ENCODE peak calls at places on chromosome 19, in four cellular contexts. One of them, this sample, is unnamed.

GRCh38 chr19:35195822-35196221 is 32.7 kb downstream of the FAM187B start:
- DNase-seq in HCT116: no peak
- DNase-seq in astrocyte: no peak
- DNase-seq in effector memory CD4-positive, alpha-beta T cell: no peak
- DNase-seq in this sample: no peak

GRCh38 chr19:18007605-18007938 is 398 bp upstream of the ARRDC2 start:
- DNase-seq in HCT116: no peak
- DNase-seq in astrocyte: no peak
- DNase-seq in effector memory CD4-positive, alpha-beta T cell: no peak
- DNase-seq in this sample: no peak

GRCh38 chr19:18419699-18420460 is 682 bp downstream of the SSBP4 start:
- DNase-seq in HCT116: no peak
- DNase-seq in astrocyte: no peak
- DNase-seq in effector memory CD4-positive, alpha-beta T cell: no peak
- DNase-seq in this sample: no peak

GRCh38 chr19:46000497-46001246 is 5.4 kb downstream of the CCDC61 start:
- DNase-seq in HCT116: no peak
- DNase-seq in astrocyte: no peak
- DNase-seq in effector memory CD4-positive, alpha-beta T cell: peak
- DNase-seq in this sample: peak

GRCh38 chr19:45884682-45885555 is 1.0 kb downstream of the IRF2BP1 start:
- DNase-seq in HCT116: no peak
- DNase-seq in astrocyte: no peak
- DNase-seq in effector memory CD4-positive, alpha-beta T cell: no peak
- DNase-seq in this sample: no peak

GRCh38 chr19:29872224-29872731 is 60.5 kb downstream of the CCNE1 start:
- DNase-seq in HCT116: no peak
- DNase-seq in astrocyte: peak
- DNase-seq in effector memory CD4-positive, alpha-beta T cell: no peak
- DNase-seq in this sample: no peak

GRCh38 chr19:33268162-33268991 is 34.0 kb downstream of the CEBPA start:
- DNase-seq in HCT116: no peak
- DNase-seq in astrocyte: no peak
- DNase-seq in effector memory CD4-positive, alpha-beta T cell: no peak
- DNase-seq in this sample: no peak

GRCh38 chr19:11444059-11444458 is 8.6 kb downstream of the PRKCSH start:
- DNase-seq in HCT116: no peak
- DNase-seq in astrocyte: no peak
- DNase-seq in effector memory CD4-positive, alpha-beta T cell: no peak
- DNase-seq in this sample: no peak

GRCh38 chr19:48006762-48007161 is 12.3 kb downstream of the ELSPBP1 start:
- DNase-seq in HCT116: peak
- DNase-seq in astrocyte: no peak
- DNase-seq in effector memory CD4-positive, alpha-beta T cell: no peak
- DNase-seq in this sample: no peak

GRCh38 chr19:48804496-48804895 is 6.3 kb downstream of the BCAT2 start:
- DNase-seq in HCT116: no peak
- DNase-seq in astrocyte: no peak
- DNase-seq in effector memory CD4-positive, alpha-beta T cell: no peak
- DNase-seq in this sample: no peak

GRCh38 chr19:4062576-4063368 is 3.9 kb downstream of the ZBTB7A start:
- DNase-seq in HCT116: no peak
- DNase-seq in astrocyte: no peak
- DNase-seq in effector memory CD4-positive, alpha-beta T cell: no peak
- DNase-seq in this sample: no peak

GRCh38 chr19:35666251-35666913 is at the start of gene UPK1A:
- DNase-seq in HCT116: no peak
- DNase-seq in astrocyte: no peak
- DNase-seq in effector memory CD4-positive, alpha-beta T cell: no peak
- DNase-seq in this sample: no peak

GRCh38 chr19:47143322-47144073 is 12.9 kb downstream of the SAE1 start:
- DNase-seq in HCT116: no peak
- DNase-seq in astrocyte: no peak
- DNase-seq in effector memory CD4-positive, alpha-beta T cell: no peak
- DNase-seq in this sample: no peak

GRCh38 chr19:5355076-5355475 is 14.5 kb upstream of the PTPRS start:
- DNase-seq in HCT116: no peak
- DNase-seq in astrocyte: no peak
- DNase-seq in effector memory CD4-positive, alpha-beta T cell: no peak
- DNase-seq in this sample: no peak

GRCh38 chr19:46533085-46534081 is 37.7 kb upstream of the PNMA8B start:
- DNase-seq in HCT116: no peak
- DNase-seq in astrocyte: no peak
- DNase-seq in effector memory CD4-positive, alpha-beta T cell: no peak
- DNase-seq in this sample: no peak

GRCh38 chr19:12665646-12666304 is 767 bp downstream of the MAN2B1 start:
- DNase-seq in HCT116: no peak
- DNase-seq in astrocyte: no peak
- DNase-seq in effector memory CD4-positive, alpha-beta T cell: no peak
- DNase-seq in this sample: no peak

GRCh38 chr19:38892841-38893240 is 6.6 kb downstream of the SIRT2 start:
- DNase-seq in HCT116: no peak
- DNase-seq in astrocyte: no peak
- DNase-seq in effector memory CD4-positive, alpha-beta T cell: no peak
- DNase-seq in this sample: no peak

GRCh38 chr19:18475004-18475453 is 37.1 kb upstream of the ISYNA1 start:
- DNase-seq in HCT116: no peak
- DNase-seq in astrocyte: no peak
- DNase-seq in effector memory CD4-positive, alpha-beta T cell: no peak
- DNase-seq in this sample: no peak

GRCh38 chr19:480016-480855 is 16.1 kb upstream of the MADCAM1 start:
- DNase-seq in HCT116: no peak
- DNase-seq in astrocyte: no peak
- DNase-seq in effector memory CD4-positive, alpha-beta T cell: no peak
- DNase-seq in this sample: no peak

GRCh38 chr19:32308436-32309077 is 36.9 kb upstream of the ZNF507 start:
- DNase-seq in HCT116: no peak
- DNase-seq in astrocyte: no peak
- DNase-seq in effector memory CD4-positive, alpha-beta T cell: no peak
- DNase-seq in this sample: no peak

GRCh38 chr19:47227347-47228167 is 3.4 kb downstream of the BBC3 start:
- DNase-seq in HCT116: peak
- DNase-seq in astrocyte: peak
- DNase-seq in effector memory CD4-positive, alpha-beta T cell: peak
- DNase-seq in this sample: no peak

GRCh38 chr19:12294308-12295158 is at the start of gene ZNF44:
- DNase-seq in HCT116: peak
- DNase-seq in astrocyte: peak
- DNase-seq in effector memory CD4-positive, alpha-beta T cell: peak
- DNase-seq in this sample: peak

GRCh38 chr19:48819366-48819816 is 8.6 kb upstream of the BCAT2 start:
- DNase-seq in HCT116: peak
- DNase-seq in astrocyte: peak
- DNase-seq in effector memory CD4-positive, alpha-beta T cell: no peak
- DNase-seq in this sample: no peak

GRCh38 chr19:40190891-40191835 is at the start of gene MAP3K10:
- DNase-seq in HCT116: no peak
- DNase-seq in astrocyte: peak
- DNase-seq in effector memory CD4-positive, alpha-beta T cell: peak
- DNase-seq in this sample: peak

GRCh38 chr19:21878646-21879045 is 42.7 kb upstream of the ZNF43 start:
- DNase-seq in HCT116: no peak
- DNase-seq in astrocyte: no peak
- DNase-seq in effector memory CD4-positive, alpha-beta T cell: no peak
- DNase-seq in this sample: no peak

GRCh38 chr19:38898788-38899446 is 501 bp downstream of the SIRT2 start:
- DNase-seq in HCT116: no peak
- DNase-seq in astrocyte: peak
- DNase-seq in effector memory CD4-positive, alpha-beta T cell: no peak
- DNase-seq in this sample: no peak

GRCh38 chr19:58543826-58544590 is at the start of gene TRIM28:
- DNase-seq in HCT116: peak
- DNase-seq in astrocyte: peak
- DNase-seq in effector memory CD4-positive, alpha-beta T cell: peak
- DNase-seq in this sample: peak
- H3K4me3 ChIP-seq in HCT116: peak
- H3K4me3 ChIP-seq in astrocyte: peak
- H3K4me3 ChIP-seq in effector memory CD4-positive, alpha-beta T cell: peak
- H3K4me3 ChIP-seq in this sample: peak

GRCh38 chr19:15629003-15629880 is 11.5 kb upstream of the CYP4F3 start:
- DNase-seq in HCT116: peak
- DNase-seq in astrocyte: peak
- DNase-seq in effector memory CD4-positive, alpha-beta T cell: peak
- DNase-seq in this sample: peak
- H3K4me3 ChIP-seq in HCT116: no peak
- H3K4me3 ChIP-seq in astrocyte: no peak
- H3K4me3 ChIP-seq in effector memory CD4-positive, alpha-beta T cell: no peak
- H3K4me3 ChIP-seq in this sample: no peak

DNA sequence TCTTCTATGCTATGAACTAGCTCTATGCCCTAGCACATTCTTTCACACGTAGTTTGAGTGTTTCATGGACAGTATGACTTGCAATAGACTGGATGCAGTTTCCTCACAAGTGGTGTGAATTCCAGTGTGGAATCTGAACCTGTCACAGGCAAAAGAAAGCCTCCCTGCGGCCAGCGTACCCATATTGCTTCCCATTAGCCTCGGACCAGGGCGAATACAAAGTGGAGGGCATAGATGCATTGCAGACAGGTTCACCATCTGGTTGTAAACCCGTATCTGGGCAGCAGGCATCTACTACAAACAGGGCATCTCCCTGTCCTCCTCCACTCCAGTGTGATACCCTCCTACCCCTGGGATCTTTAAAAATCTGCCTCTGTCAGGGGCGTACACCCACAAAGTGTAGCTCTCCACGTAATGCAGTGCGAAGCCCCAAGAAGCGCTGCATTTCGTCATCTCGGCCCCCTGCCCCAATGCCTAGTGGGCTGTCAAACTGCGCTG is 1.4 kb upstream of the CIC start:
- DNase-seq in HCT116: no peak
- DNase-seq in astrocyte: no peak
- DNase-seq in effector memory CD4-positive, alpha-beta T cell: no peak
- DNase-seq in this sample: no peak
- H3K4me3 ChIP-seq in HCT116: peak
- H3K4me3 ChIP-seq in astrocyte: peak
- H3K4me3 ChIP-seq in effector memory CD4-positive, alpha-beta T cell: peak
- H3K4me3 ChIP-seq in this sample: peak

DNA sequence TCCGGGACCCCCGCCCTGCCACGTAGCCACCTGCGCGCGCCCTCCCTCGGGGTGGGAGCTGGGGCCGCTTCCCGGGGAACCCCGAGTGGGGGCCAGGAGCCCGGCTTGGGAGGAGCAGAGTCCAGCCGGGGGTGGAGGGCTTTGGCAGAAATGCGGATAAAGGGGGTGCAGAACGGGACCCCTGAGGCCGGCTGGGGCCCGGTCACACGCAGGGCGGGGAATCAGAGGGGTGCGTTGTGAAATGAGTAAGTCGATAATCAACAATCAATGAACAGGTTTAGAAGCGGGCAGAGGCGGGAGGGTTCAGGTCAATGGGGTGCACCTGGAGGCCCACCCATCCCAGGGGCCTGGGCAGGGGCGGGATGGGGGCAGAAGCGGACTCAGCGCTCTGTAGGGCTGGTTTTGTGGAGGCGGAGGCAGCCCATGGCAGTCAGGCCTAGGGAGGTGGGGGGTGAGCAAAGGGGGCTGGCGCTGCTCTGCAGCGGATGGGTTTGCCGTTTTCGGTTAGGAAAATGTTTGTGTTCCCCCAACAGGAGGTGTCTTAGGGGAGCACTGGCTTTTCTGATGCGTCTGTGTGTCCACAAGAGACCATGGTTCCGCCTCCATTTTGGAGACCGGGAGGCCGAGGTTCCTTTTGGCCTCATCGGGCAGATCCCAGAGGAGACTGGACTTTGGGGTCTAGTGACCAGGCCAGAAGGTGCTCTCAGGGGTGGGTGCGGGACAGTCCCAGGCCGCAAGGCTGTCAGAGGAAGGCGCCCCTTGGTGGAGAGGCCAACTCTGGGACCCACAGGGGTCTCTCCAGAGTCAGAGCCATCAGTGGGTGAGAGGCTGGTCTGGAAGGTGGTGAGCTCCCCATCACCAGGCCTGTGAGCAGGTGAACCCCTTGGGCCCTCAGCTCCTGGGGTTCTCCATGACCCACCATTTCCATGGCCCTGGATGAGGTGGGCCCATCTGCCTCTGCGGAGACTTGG is 683 bp upstream of the DIRAS1 start:
- DNase-seq in HCT116: no peak
- DNase-seq in astrocyte: no peak
- DNase-seq in effector memory CD4-positive, alpha-beta T cell: no peak
- DNase-seq in this sample: no peak
- H3K4me3 ChIP-seq in HCT116: peak
- H3K4me3 ChIP-seq in astrocyte: no peak
- H3K4me3 ChIP-seq in effector memory CD4-positive, alpha-beta T cell: no peak
- H3K4me3 ChIP-seq in this sample: no peak

GRCh38 chr19:16575282-16575681 is 3.1 kb upstream of the SLC35E1 start:
- DNase-seq in HCT116: no peak
- DNase-seq in astrocyte: no peak
- DNase-seq in effector memory CD4-positive, alpha-beta T cell: no peak
- DNase-seq in this sample: no peak

GRCh38 chr19:16573296-16573695 is 1.1 kb upstream of the SLC35E1 start:
- DNase-seq in HCT116: no peak
- DNase-seq in astrocyte: no peak
- DNase-seq in effector memory CD4-positive, alpha-beta T cell: no peak
- DNase-seq in this sample: no peak

GRCh38 chr19:16571689-16572331 is 405 bp downstream of the SLC35E1 start:
- DNase-seq in HCT116: no peak
- DNase-seq in astrocyte: no peak
- DNase-seq in effector memory CD4-positive, alpha-beta T cell: no peak
- DNase-seq in this sample: no peak

GRCh38 chr19:16572332-16573211 is at the start of gene SLC35E1:
- DNase-seq in HCT116: peak
- DNase-seq in astrocyte: peak
- DNase-seq in effector memory CD4-positive, alpha-beta T cell: peak
- DNase-seq in this sample: peak

GRCh38 chr19:16573925-16574324 is 1.7 kb upstream of the SLC35E1 start:
- DNase-seq in HCT116: no peak
- DNase-seq in astrocyte: no peak
- DNase-seq in effector memory CD4-positive, alpha-beta T cell: no peak
- DNase-seq in this sample: peak
- H3K4me3 ChIP-seq in HCT116: peak
- H3K4me3 ChIP-seq in astrocyte: no peak
- H3K4me3 ChIP-seq in effector memory CD4-positive, alpha-beta T cell: no peak
- H3K4me3 ChIP-seq in this sample: peak

GRCh38 chr19:56290104-56290503 is 17.6 kb downstream of the EDDM13 start:
- DNase-seq in HCT116: no peak
- DNase-seq in astrocyte: no peak
- DNase-seq in effector memory CD4-positive, alpha-beta T cell: no peak
- DNase-seq in this sample: no peak
- H3K4me3 ChIP-seq in HCT116: no peak
- H3K4me3 ChIP-seq in astrocyte: no peak
- H3K4me3 ChIP-seq in effector memory CD4-positive, alpha-beta T cell: no peak
- H3K4me3 ChIP-seq in this sample: no peak

GRCh38 chr19:55080121-55080914 is 4.6 kb downstream of the EPS8L1 start:
- DNase-seq in HCT116: peak
- DNase-seq in astrocyte: no peak
- DNase-seq in effector memory CD4-positive, alpha-beta T cell: peak
- DNase-seq in this sample: peak

GRCh38 chr19:55082023-55082851 is 6.6 kb downstream of the EPS8L1 start:
- DNase-seq in HCT116: no peak
- DNase-seq in astrocyte: no peak
- DNase-seq in effector memory CD4-positive, alpha-beta T cell: peak
- DNase-seq in this sample: peak

GRCh38 chr19:55080915-55081772 is 5.5 kb downstream of the EPS8L1 start:
- DNase-seq in HCT116: peak
- DNase-seq in astrocyte: peak
- DNase-seq in effector memory CD4-positive, alpha-beta T cell: peak
- DNase-seq in this sample: peak

GRCh38 chr19:55083004-55083850 is 7.6 kb downstream of the EPS8L1 start:
- DNase-seq in HCT116: no peak
- DNase-seq in astrocyte: no peak
- DNase-seq in effector memory CD4-positive, alpha-beta T cell: no peak
- DNase-seq in this sample: no peak

GRCh38 chr19:55081773-55082022 is 6.0 kb downstream of the EPS8L1 start:
- DNase-seq in HCT116: no peak
- DNase-seq in astrocyte: no peak
- DNase-seq in effector memory CD4-positive, alpha-beta T cell: no peak
- DNase-seq in this sample: no peak
- H3K4me3 ChIP-seq in HCT116: no peak
- H3K4me3 ChIP-seq in astrocyte: no peak
- H3K4me3 ChIP-seq in effector memory CD4-positive, alpha-beta T cell: peak
- H3K4me3 ChIP-seq in this sample: no peak

This sample was measured in Jurkat, Clone E6-1.